ENCODE peak calls at places on chromosomes 12 and 14, in ten cellular contexts. One of them, this sample, is unnamed. For H3K4me1, the result is how much of the 10 kb centered on the place peaks cover.

GRCh38 chr14:56760164-56760914 is 49.9 kb downstream of the OTX2 start:
- DNase-seq in keratinocyte: no peak
- DNase-seq in right cardiac atrium: no peak
- DNase-seq in CD4-positive, CD25-positive, alpha-beta regulatory T cell: no peak
- DNase-seq in IMR-90: no peak
- DNase-seq in upper lobe of right lung: no peak
- DNase-seq in effector memory CD4-positive, alpha-beta T cell: no peak
- DNase-seq in adipocyte: no peak
- DNase-seq in OCI-LY7: no peak
- DNase-seq in left lung: no peak
- DNase-seq in this sample: no peak

GRCh38 chr12:29609431-29610215 is 112.1 kb upstream of the OVCH1 start:
- DNase-seq in keratinocyte: no peak
- DNase-seq in right cardiac atrium: no peak
- DNase-seq in CD4-positive, CD25-positive, alpha-beta regulatory T cell: no peak
- DNase-seq in IMR-90: no peak
- DNase-seq in upper lobe of right lung: no peak
- DNase-seq in effector memory CD4-positive, alpha-beta T cell: no peak
- DNase-seq in adipocyte: no peak
- DNase-seq in OCI-LY7: no peak
- DNase-seq in left lung: no peak
- DNase-seq in this sample: peak

GRCh38 chr12:97456792-97457191 is 5.8 kb upstream of the RMST start:
- DNase-seq in keratinocyte: no peak
- DNase-seq in right cardiac atrium: no peak
- DNase-seq in CD4-positive, CD25-positive, alpha-beta regulatory T cell: no peak
- DNase-seq in IMR-90: no peak
- DNase-seq in upper lobe of right lung: no peak
- DNase-seq in effector memory CD4-positive, alpha-beta T cell: no peak
- DNase-seq in adipocyte: no peak
- DNase-seq in OCI-LY7: no peak
- DNase-seq in left lung: no peak
- DNase-seq in this sample: no peak

GRCh38 chr12:30840715-30841114 is 85.8 kb upstream of the TSPAN11 start:
- DNase-seq in keratinocyte: no peak
- DNase-seq in right cardiac atrium: no peak
- DNase-seq in CD4-positive, CD25-positive, alpha-beta regulatory T cell: no peak
- DNase-seq in IMR-90: no peak
- DNase-seq in upper lobe of right lung: no peak
- DNase-seq in effector memory CD4-positive, alpha-beta T cell: no peak
- DNase-seq in adipocyte: no peak
- DNase-seq in OCI-LY7: no peak
- DNase-seq in left lung: no peak
- DNase-seq in this sample: no peak

GRCh38 chr12:113788020-113788856 is 177.9 kb downstream of the RBM19 start:
- DNase-seq in keratinocyte: no peak
- DNase-seq in right cardiac atrium: no peak
- DNase-seq in CD4-positive, CD25-positive, alpha-beta regulatory T cell: no peak
- DNase-seq in IMR-90: peak
- DNase-seq in upper lobe of right lung: no peak
- DNase-seq in effector memory CD4-positive, alpha-beta T cell: no peak
- DNase-seq in adipocyte: peak
- DNase-seq in OCI-LY7: no peak
- DNase-seq in left lung: no peak
- DNase-seq in this sample: peak

GRCh38 chr12:54220092-54220557 is 31.3 kb upstream of the SMUG1 start:
- DNase-seq in keratinocyte: peak
- DNase-seq in right cardiac atrium: peak
- DNase-seq in CD4-positive, CD25-positive, alpha-beta regulatory T cell: peak
- DNase-seq in IMR-90: peak
- DNase-seq in upper lobe of right lung: peak
- DNase-seq in effector memory CD4-positive, alpha-beta T cell: peak
- DNase-seq in adipocyte: peak
- DNase-seq in OCI-LY7: peak
- DNase-seq in left lung: no peak
- DNase-seq in this sample: peak

GRCh38 chr12:128976120-128976519 is 122.8 kb downstream of the GLT1D1 start:
- DNase-seq in keratinocyte: no peak
- DNase-seq in right cardiac atrium: no peak
- DNase-seq in CD4-positive, CD25-positive, alpha-beta regulatory T cell: no peak
- DNase-seq in IMR-90: no peak
- DNase-seq in upper lobe of right lung: no peak
- DNase-seq in effector memory CD4-positive, alpha-beta T cell: no peak
- DNase-seq in adipocyte: peak
- DNase-seq in OCI-LY7: peak
- DNase-seq in left lung: no peak
- DNase-seq in this sample: no peak

GRCh38 chr14:95765016-95765415 is 51.1 kb upstream of the TCL1A start:
- DNase-seq in keratinocyte: no peak
- DNase-seq in right cardiac atrium: no peak
- DNase-seq in CD4-positive, CD25-positive, alpha-beta regulatory T cell: no peak
- DNase-seq in IMR-90: no peak
- DNase-seq in upper lobe of right lung: no peak
- DNase-seq in effector memory CD4-positive, alpha-beta T cell: no peak
- DNase-seq in adipocyte: no peak
- DNase-seq in OCI-LY7: no peak
- DNase-seq in left lung: no peak
- DNase-seq in this sample: no peak

GRCh38 chr14:47425302-47425701 is 250.1 kb downstream of the MDGA2 start:
- DNase-seq in keratinocyte: no peak
- DNase-seq in right cardiac atrium: no peak
- DNase-seq in CD4-positive, CD25-positive, alpha-beta regulatory T cell: no peak
- DNase-seq in IMR-90: no peak
- DNase-seq in upper lobe of right lung: no peak
- DNase-seq in effector memory CD4-positive, alpha-beta T cell: no peak
- DNase-seq in adipocyte: no peak
- DNase-seq in OCI-LY7: no peak
- DNase-seq in left lung: no peak
- DNase-seq in this sample: no peak

GRCh38 chr12:9729082-9729481 is 3.8 kb downstream of the CLECL1 start:
- DNase-seq in keratinocyte: no peak
- DNase-seq in right cardiac atrium: no peak
- DNase-seq in CD4-positive, CD25-positive, alpha-beta regulatory T cell: no peak
- DNase-seq in IMR-90: no peak
- DNase-seq in upper lobe of right lung: no peak
- DNase-seq in effector memory CD4-positive, alpha-beta T cell: no peak
- DNase-seq in adipocyte: no peak
- DNase-seq in OCI-LY7: peak
- DNase-seq in left lung: no peak
- DNase-seq in this sample: no peak
- H3K4me1 ChIP-seq in keratinocyte: under half
- H3K4me1 ChIP-seq in right cardiac atrium: under half
- H3K4me1 ChIP-seq in CD4-positive, CD25-positive, alpha-beta regulatory T cell: under half
- H3K4me1 ChIP-seq in IMR-90: under half
- H3K4me1 ChIP-seq in upper lobe of right lung: under half
- H3K4me1 ChIP-seq in effector memory CD4-positive, alpha-beta T cell: under half
- H3K4me1 ChIP-seq in adipocyte: under half
- H3K4me1 ChIP-seq in OCI-LY7: half or more
- H3K4me1 ChIP-seq in left lung: under half
- H3K4me1 ChIP-seq in this sample: under half

GRCh38 chr12:27573972-27574371 is 50.0 kb downstream of the PPFIBP1 start:
- DNase-seq in keratinocyte: no peak
- DNase-seq in right cardiac atrium: no peak
- DNase-seq in CD4-positive, CD25-positive, alpha-beta regulatory T cell: no peak
- DNase-seq in IMR-90: peak
- DNase-seq in upper lobe of right lung: no peak
- DNase-seq in effector memory CD4-positive, alpha-beta T cell: no peak
- DNase-seq in adipocyte: peak
- DNase-seq in OCI-LY7: no peak
- DNase-seq in left lung: no peak
- DNase-seq in this sample: peak

GRCh38 chr12:27575099-27575779 is 51.2 kb downstream of the PPFIBP1 start:
- DNase-seq in keratinocyte: no peak
- DNase-seq in right cardiac atrium: no peak
- DNase-seq in CD4-positive, CD25-positive, alpha-beta regulatory T cell: no peak
- DNase-seq in IMR-90: peak
- DNase-seq in upper lobe of right lung: no peak
- DNase-seq in effector memory CD4-positive, alpha-beta T cell: no peak
- DNase-seq in adipocyte: no peak
- DNase-seq in OCI-LY7: no peak
- DNase-seq in left lung: no peak
- DNase-seq in this sample: no peak

GRCh38 chr12:27576667-27577347 is 52.8 kb downstream of the PPFIBP1 start:
- DNase-seq in keratinocyte: no peak
- DNase-seq in right cardiac atrium: no peak
- DNase-seq in CD4-positive, CD25-positive, alpha-beta regulatory T cell: no peak
- DNase-seq in IMR-90: no peak
- DNase-seq in upper lobe of right lung: no peak
- DNase-seq in effector memory CD4-positive, alpha-beta T cell: no peak
- DNase-seq in adipocyte: no peak
- DNase-seq in OCI-LY7: no peak
- DNase-seq in left lung: no peak
- DNase-seq in this sample: no peak

GRCh38 chr12:27577688-27578087 is 53.7 kb downstream of the PPFIBP1 start:
- DNase-seq in keratinocyte: no peak
- DNase-seq in right cardiac atrium: no peak
- DNase-seq in CD4-positive, CD25-positive, alpha-beta regulatory T cell: no peak
- DNase-seq in IMR-90: no peak
- DNase-seq in upper lobe of right lung: no peak
- DNase-seq in effector memory CD4-positive, alpha-beta T cell: no peak
- DNase-seq in adipocyte: no peak
- DNase-seq in OCI-LY7: no peak
- DNase-seq in left lung: no peak
- DNase-seq in this sample: no peak

DNA sequence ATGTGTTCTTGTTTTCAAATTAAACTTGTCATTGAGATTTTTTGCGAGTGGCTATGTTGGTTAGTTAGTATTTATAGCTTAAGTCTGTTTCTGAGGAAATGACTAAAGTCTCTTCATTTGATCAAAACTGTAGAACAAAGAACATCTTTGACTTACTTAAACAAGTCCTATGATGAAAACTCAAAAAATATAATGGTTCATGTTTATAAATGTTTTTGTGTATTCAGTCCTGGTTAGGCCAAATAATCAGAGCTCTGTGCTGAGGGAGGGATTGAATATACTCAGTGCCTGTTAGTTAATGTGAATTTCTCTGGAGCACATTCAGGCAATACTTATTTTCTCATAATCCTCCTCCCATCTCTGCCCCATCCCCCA is 51.8 kb downstream of the PPFIBP1 start:
- DNase-seq in keratinocyte: no peak
- DNase-seq in right cardiac atrium: no peak
- DNase-seq in CD4-positive, CD25-positive, alpha-beta regulatory T cell: no peak
- DNase-seq in IMR-90: no peak
- DNase-seq in upper lobe of right lung: no peak
- DNase-seq in effector memory CD4-positive, alpha-beta T cell: no peak
- DNase-seq in adipocyte: no peak
- DNase-seq in OCI-LY7: no peak
- DNase-seq in left lung: no peak
- DNase-seq in this sample: no peak
- H3K4me1 ChIP-seq in keratinocyte: half or more
- H3K4me1 ChIP-seq in right cardiac atrium: under half
- H3K4me1 ChIP-seq in CD4-positive, CD25-positive, alpha-beta regulatory T cell: under half
- H3K4me1 ChIP-seq in IMR-90: under half
- H3K4me1 ChIP-seq in upper lobe of right lung: under half
- H3K4me1 ChIP-seq in effector memory CD4-positive, alpha-beta T cell: under half
- H3K4me1 ChIP-seq in adipocyte: half or more
- H3K4me1 ChIP-seq in OCI-LY7: under half
- H3K4me1 ChIP-seq in left lung: under half
- H3K4me1 ChIP-seq in this sample: under half

DNA sequence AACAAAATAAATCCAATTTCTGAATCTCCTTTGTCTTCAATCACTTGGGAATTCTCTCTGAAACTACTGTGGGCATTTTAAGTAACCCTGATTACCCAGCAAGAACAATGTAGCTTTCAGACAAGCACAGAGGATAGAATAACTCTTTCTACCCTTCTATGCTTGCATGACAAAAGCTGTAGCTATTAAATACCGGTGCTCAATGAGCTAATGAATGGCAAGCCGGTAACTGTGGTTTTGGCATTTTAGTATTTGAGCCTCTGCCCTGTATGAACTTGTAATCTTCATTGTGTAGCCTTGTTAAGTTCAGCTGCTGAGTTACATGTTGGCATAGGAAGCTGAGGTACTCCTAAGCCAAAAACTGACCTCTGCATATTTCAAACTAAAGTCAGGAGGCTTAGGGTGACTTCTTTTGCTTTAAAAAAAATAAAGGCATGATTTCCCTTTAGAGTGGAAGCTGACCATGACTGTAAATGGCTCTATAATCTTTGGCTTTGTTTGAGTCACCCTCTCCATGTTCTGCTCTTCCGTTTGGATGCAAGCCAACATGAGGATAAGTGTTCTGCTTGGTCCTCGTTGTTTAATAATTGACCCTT is 171.0 kb upstream of the HIF1A start:
- DNase-seq in keratinocyte: no peak
- DNase-seq in right cardiac atrium: no peak
- DNase-seq in CD4-positive, CD25-positive, alpha-beta regulatory T cell: no peak
- DNase-seq in IMR-90: peak
- DNase-seq in upper lobe of right lung: no peak
- DNase-seq in effector memory CD4-positive, alpha-beta T cell: no peak
- DNase-seq in adipocyte: peak
- DNase-seq in OCI-LY7: no peak
- DNase-seq in left lung: no peak
- DNase-seq in this sample: peak
- H3K4me1 ChIP-seq in keratinocyte: under half
- H3K4me1 ChIP-seq in right cardiac atrium: under half
- H3K4me1 ChIP-seq in CD4-positive, CD25-positive, alpha-beta regulatory T cell: under half
- H3K4me1 ChIP-seq in IMR-90: under half
- H3K4me1 ChIP-seq in upper lobe of right lung: half or more
- H3K4me1 ChIP-seq in effector memory CD4-positive, alpha-beta T cell: under half
- H3K4me1 ChIP-seq in adipocyte: under half
- H3K4me1 ChIP-seq in OCI-LY7: under half
- H3K4me1 ChIP-seq in left lung: under half
- H3K4me1 ChIP-seq in this sample: under half

GRCh38 chr12:106239241-106239950 is 8.4 kb downstream of the CKAP4 start:
- DNase-seq in keratinocyte: no peak
- DNase-seq in right cardiac atrium: no peak
- DNase-seq in CD4-positive, CD25-positive, alpha-beta regulatory T cell: no peak
- DNase-seq in IMR-90: no peak
- DNase-seq in upper lobe of right lung: no peak
- DNase-seq in effector memory CD4-positive, alpha-beta T cell: no peak
- DNase-seq in adipocyte: no peak
- DNase-seq in OCI-LY7: no peak
- DNase-seq in left lung: no peak
- DNase-seq in this sample: no peak

GRCh38 chr12:106239951-106240335 is 7.9 kb downstream of the CKAP4 start:
- DNase-seq in keratinocyte: no peak
- DNase-seq in right cardiac atrium: no peak
- DNase-seq in CD4-positive, CD25-positive, alpha-beta regulatory T cell: no peak
- DNase-seq in IMR-90: no peak
- DNase-seq in upper lobe of right lung: no peak
- DNase-seq in effector memory CD4-positive, alpha-beta T cell: no peak
- DNase-seq in adipocyte: no peak
- DNase-seq in OCI-LY7: no peak
- DNase-seq in left lung: no peak
- DNase-seq in this sample: no peak

GRCh38 chr12:106238146-106238545 is 9.7 kb downstream of the CKAP4 start:
- DNase-seq in keratinocyte: no peak
- DNase-seq in right cardiac atrium: no peak
- DNase-seq in CD4-positive, CD25-positive, alpha-beta regulatory T cell: no peak
- DNase-seq in IMR-90: no peak
- DNase-seq in upper lobe of right lung: no peak
- DNase-seq in effector memory CD4-positive, alpha-beta T cell: no peak
- DNase-seq in adipocyte: no peak
- DNase-seq in OCI-LY7: no peak
- DNase-seq in left lung: no peak
- DNase-seq in this sample: peak

GRCh38 chr12:106243620-106244019 is 4.2 kb downstream of the CKAP4 start:
- DNase-seq in keratinocyte: no peak
- DNase-seq in right cardiac atrium: no peak
- DNase-seq in CD4-positive, CD25-positive, alpha-beta regulatory T cell: no peak
- DNase-seq in IMR-90: no peak
- DNase-seq in upper lobe of right lung: no peak
- DNase-seq in effector memory CD4-positive, alpha-beta T cell: no peak
- DNase-seq in adipocyte: no peak
- DNase-seq in OCI-LY7: no peak
- DNase-seq in left lung: no peak
- DNase-seq in this sample: no peak

GRCh38 chr12:106240821-106241220 is 7.0 kb downstream of the CKAP4 start:
- DNase-seq in keratinocyte: no peak
- DNase-seq in right cardiac atrium: no peak
- DNase-seq in CD4-positive, CD25-positive, alpha-beta regulatory T cell: no peak
- DNase-seq in IMR-90: no peak
- DNase-seq in upper lobe of right lung: no peak
- DNase-seq in effector memory CD4-positive, alpha-beta T cell: no peak
- DNase-seq in adipocyte: no peak
- DNase-seq in OCI-LY7: no peak
- DNase-seq in left lung: no peak
- DNase-seq in this sample: no peak
- H3K4me1 ChIP-seq in keratinocyte: under half
- H3K4me1 ChIP-seq in right cardiac atrium: under half
- H3K4me1 ChIP-seq in CD4-positive, CD25-positive, alpha-beta regulatory T cell: under half
- H3K4me1 ChIP-seq in IMR-90: under half
- H3K4me1 ChIP-seq in upper lobe of right lung: under half
- H3K4me1 ChIP-seq in effector memory CD4-positive, alpha-beta T cell: under half
- H3K4me1 ChIP-seq in adipocyte: under half
- H3K4me1 ChIP-seq in OCI-LY7: under half
- H3K4me1 ChIP-seq in left lung: under half
- H3K4me1 ChIP-seq in this sample: under half